ENCODE peak calls at places on chromosomes 1 and 21, in six cellular contexts. O is suprapubic skin, V is sigmoid colon, W is GM12892, Q is SK-N-SH, H is HCT116. D is an unnamed sample.

GRCh38 chr1:218201004-218201403 is 84.1 kb upstream of the RRP15 start:
- DNase-seq in O (no peak), V (no peak), W (no peak), Q (no peak), H (no peak), D (no peak)

GRCh38 chr1:161068306-161069200 is 1.1 kb downstream of the ARHGAP30 start:
- DNase-seq in O (no peak), V (peak; percentile 80), W (peak; percentile 71), Q (no peak), H (no peak), D (no peak)

GRCh38 chr1:12384836-12385456 is 155.1 kb downstream of the VPS13D start:
- DNase-seq in O (no peak), V (no peak), W (no peak), Q (no peak), H (no peak), D (no peak)

GRCh38 chr21:38159355-38159754 is 97.4 kb upstream of the KCNJ15 start:
- DNase-seq in O (no peak), V (no peak), W (peak; percentile 22), Q (peak; percentile 57), H (peak; percentile 28), D (peak; percentile 23)

GRCh38 chr1:36366091-36366661 is 19.5 kb downstream of the STK40 start:
- DNase-seq in O (no peak), V (peak; percentile 74), W (no peak), Q (peak; percentile 89), H (no peak), D (no peak)

GRCh38 chr1:229129306-229130027 is 141.4 kb upstream of the RAB4A start:
- DNase-seq in O (no peak), V (no peak), W (no peak), Q (no peak), H (no peak), D (no peak)

GRCh38 chr1:115219937-115220336 is 118.1 kb downstream of the NGF start:
- DNase-seq in O (no peak), V (peak; percentile 78), W (no peak), Q (no peak), H (no peak), D (no peak)

GRCh38 chr1:155093938-155094621 is 15.4 kb downstream of the EFNA3 start:
- DNase-seq in O (no peak), V (peak; percentile 71), W (no peak), Q (peak; percentile 77), H (peak; percentile 35), D (no peak)

GRCh38 chr1:115251340-115251748 is 86.7 kb downstream of the NGF start:
- DNase-seq in O (no peak), V (no peak), W (no peak), Q (no peak), H (no peak), D (no peak)

GRCh38 chr21:34337741-34338140 is 26.1 kb upstream of the KCNE2 start:
- DNase-seq in O (no peak), V (no peak), W (no peak), Q (no peak), H (no peak), D (no peak)

GRCh38 chr1:96464159-96464558 is 257.4 kb upstream of the PTBP2 start:
- DNase-seq in O (no peak), V (no peak), W (no peak), Q (no peak), H (no peak), D (no peak)

GRCh38 chr21:42873096-42873495 is 6.2 kb downstream of the WDR4 start:
- DNase-seq in O (no peak), V (no peak), W (no peak), Q (no peak), H (no peak), D (no peak)

DNA sequence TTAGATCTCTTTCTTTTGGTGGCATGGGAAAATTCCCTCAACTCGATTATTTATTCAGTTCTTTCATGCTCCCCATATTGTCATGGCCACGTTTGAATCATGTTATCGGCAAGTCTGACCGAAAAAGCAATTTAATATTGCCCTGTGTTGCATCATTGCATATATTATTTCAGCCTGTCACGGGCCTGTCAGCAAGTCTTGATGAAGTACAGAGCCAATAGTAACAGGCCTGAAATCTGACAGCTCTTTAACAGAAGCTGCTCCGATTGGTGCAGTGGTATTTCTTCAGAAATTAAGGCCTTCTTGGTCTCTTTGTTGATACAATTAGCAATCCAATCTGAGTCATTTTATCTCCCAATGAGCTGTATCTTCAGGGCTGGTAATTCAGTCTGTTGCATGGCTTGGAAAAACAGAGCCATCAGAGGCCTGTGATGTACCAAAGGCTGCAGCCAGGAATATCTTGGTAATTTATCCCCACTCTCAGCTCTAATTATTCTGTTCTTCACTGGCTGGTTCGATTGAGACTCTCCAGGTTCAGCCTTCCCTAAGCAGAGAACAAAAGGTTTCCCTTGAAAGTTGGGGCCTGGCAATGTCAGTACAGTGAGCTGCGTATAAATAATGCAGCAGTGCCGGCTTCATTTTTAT is 149.5 kb downstream of the FGGY start:
- DNase-seq in O (no peak), V (peak; percentile 89), W (no peak), Q (peak; percentile 55), H (no peak), D (no peak)
- TF ChIP-seq POLR2AphosphoS5 in O (no peak), V (peak; percentile 99), W (no peak), Q (peak; percentile 96), H (no peak), D (peak; percentile 63)

DNA sequence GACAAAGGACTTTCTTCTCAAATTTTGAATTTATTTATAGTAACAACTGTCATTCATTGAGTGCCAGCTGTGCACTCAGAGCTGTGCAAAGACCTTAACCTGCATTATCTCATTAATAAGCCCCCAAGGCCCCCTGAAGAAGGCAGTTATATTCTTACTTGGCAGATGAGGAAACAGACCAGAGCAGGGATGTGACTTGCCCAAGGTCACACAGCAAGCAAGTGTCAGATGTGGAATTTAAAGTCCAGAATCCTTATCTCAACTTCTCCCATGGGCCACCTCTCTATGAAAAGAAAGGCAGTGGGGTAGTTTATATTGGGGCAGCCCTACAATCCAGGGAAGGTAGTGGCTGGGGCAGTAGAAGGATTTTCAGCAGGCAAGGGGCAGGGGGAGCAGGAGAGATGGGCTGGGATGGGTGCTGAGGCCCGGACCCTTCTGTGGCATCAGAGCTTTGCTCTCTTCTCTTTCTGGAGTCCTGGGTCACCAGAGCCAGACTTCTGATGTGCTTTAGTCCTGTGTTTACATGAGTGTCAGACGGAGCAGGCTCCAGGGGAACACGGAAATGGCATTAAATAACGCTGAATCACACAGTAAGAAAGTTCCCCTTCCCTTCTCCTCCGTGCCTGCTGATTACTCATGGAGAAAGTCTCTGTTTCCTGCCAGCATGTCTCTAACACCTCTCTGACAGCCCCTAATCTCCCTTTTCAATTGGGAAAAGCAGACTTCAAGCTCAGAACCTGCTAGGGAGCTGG is 39.5 kb downstream of the EPHB2 start:
- DNase-seq in O (no peak), V (peak; percentile 75), W (no peak), Q (no peak), H (peak; percentile 54), D (no peak)
- TF ChIP-seq POLR2AphosphoS5 in O (no peak), V (peak; percentile 50), W (no peak), Q (peak; percentile 46), H (peak; percentile 11), D (no peak)

GRCh38 chr1:230131457-230131856 is 64.4 kb downstream of the GALNT2 start:
- DNase-seq in O (no peak), V (no peak), W (no peak), Q (no peak), H (no peak), D (no peak)

GRCh38 chr1:230128569-230129269 is 61.7 kb downstream of the GALNT2 start:
- DNase-seq in O (no peak), V (no peak), W (no peak), Q (no peak), H (no peak), D (no peak)

GRCh38 chr1:230129341-230129740 is 62.3 kb downstream of the GALNT2 start:
- DNase-seq in O (no peak), V (no peak), W (no peak), Q (no peak), H (no peak), D (no peak)

GRCh38 chr1:230132758-230133157 is 65.7 kb downstream of the GALNT2 start:
- DNase-seq in O (no peak), V (no peak), W (no peak), Q (no peak), H (no peak), D (no peak)

GRCh38 chr1:230130172-230130944 is 63.3 kb downstream of the GALNT2 start:
- DNase-seq in O (no peak), V (no peak), W (no peak), Q (no peak), H (no peak), D (no peak)
- TF ChIP-seq POLR2AphosphoS5 in O (no peak), V (no peak), W (no peak), Q (no peak), H (no peak), D (no peak)

GRCh38 chr1:239803666-239804228 is 287.9 kb upstream of the FMN2 start:
- DNase-seq in O (no peak), V (no peak), W (no peak), Q (no peak), H (no peak), D (no peak)

GRCh38 chr1:239806900-239807299 is 284.8 kb upstream of the FMN2 start:
- DNase-seq in O (no peak), V (no peak), W (no peak), Q (no peak), H (no peak), D (no peak)

GRCh38 chr1:239805888-239806772 is 285.6 kb upstream of the FMN2 start:
- DNase-seq in O (no peak), V (no peak), W (no peak), Q (peak; percentile 57), H (no peak), D (no peak)

GRCh38 chr1:239804265-239804664 is 287.4 kb upstream of the FMN2 start:
- DNase-seq in O (no peak), V (no peak), W (no peak), Q (no peak), H (no peak), D (no peak)

GRCh38 chr1:239805042-239805441 is 286.6 kb upstream of the FMN2 start:
- DNase-seq in O (no peak), V (no peak), W (no peak), Q (no peak), H (no peak), D (no peak)
- TF ChIP-seq POLR2AphosphoS5 in O (no peak), V (no peak), W (no peak), Q (no peak), H (no peak), D (no peak)

GRCh38 chr21:30391615-30392014 is 4.2 kb upstream of the KRTAP13-1 start:
- DNase-seq in O (no peak), V (no peak), W (no peak), Q (no peak), H (no peak), D (no peak)
- TF ChIP-seq POLR2AphosphoS5 in O (no peak), V (no peak), W (no peak), Q (no peak), H (no peak), D (no peak)